ENCODE peak calls at places on chromosomes 3 and 15, in nine cellular contexts. One of them, this sample, is unnamed. For H4K20me1, the result is how much of the 10 kb centered on the place peaks cover.

GRCh38 chr3:72461787-72462186 is 386.5 kb downstream of the SHQ1 start:
- DNase-seq in H1: no peak
- DNase-seq in PC-3: no peak
- DNase-seq in astrocyte: no peak
- DNase-seq in GM23248: no peak
- DNase-seq in GM23338: no peak
- DNase-seq in mammary epithelial cell: no peak
- DNase-seq in DND-41: no peak
- DNase-seq in fibroblast of lung: no peak
- DNase-seq in this sample: no peak

GRCh38 chr3:188929138-188929537 is 242.6 kb upstream of the TPRG1 start:
- DNase-seq in H1: no peak
- DNase-seq in PC-3: peak
- DNase-seq in astrocyte: no peak
- DNase-seq in GM23248: no peak
- DNase-seq in GM23338: peak
- DNase-seq in mammary epithelial cell: peak
- DNase-seq in DND-41: no peak
- DNase-seq in fibroblast of lung: peak
- DNase-seq in this sample: peak

GRCh38 chr3:107421170-107421792 is 44.0 kb downstream of the CCDC54 start:
- DNase-seq in H1: no peak
- DNase-seq in PC-3: peak
- DNase-seq in astrocyte: peak
- DNase-seq in GM23248: peak
- DNase-seq in GM23338: peak
- DNase-seq in mammary epithelial cell: peak
- DNase-seq in DND-41: peak
- DNase-seq in fibroblast of lung: peak
- DNase-seq in this sample: peak

GRCh38 chr3:14524311-14524711 is 15.8 kb downstream of the GRIP2 start:
- DNase-seq in H1: no peak
- DNase-seq in PC-3: no peak
- DNase-seq in astrocyte: no peak
- DNase-seq in GM23248: no peak
- DNase-seq in GM23338: no peak
- DNase-seq in mammary epithelial cell: no peak
- DNase-seq in DND-41: no peak
- DNase-seq in fibroblast of lung: no peak
- DNase-seq in this sample: no peak

GRCh38 chr3:109284071-109284470 is 32.2 kb downstream of the DPPA2 start:
- DNase-seq in H1: no peak
- DNase-seq in PC-3: no peak
- DNase-seq in astrocyte: no peak
- DNase-seq in GM23248: no peak
- DNase-seq in GM23338: no peak
- DNase-seq in mammary epithelial cell: no peak
- DNase-seq in DND-41: no peak
- DNase-seq in fibroblast of lung: no peak
- DNase-seq in this sample: no peak

GRCh38 chr3:183427206-183428139 is 946 bp downstream of the MCF2L2 start:
- DNase-seq in H1: no peak
- DNase-seq in PC-3: no peak
- DNase-seq in astrocyte: no peak
- DNase-seq in GM23248: no peak
- DNase-seq in GM23338: peak
- DNase-seq in mammary epithelial cell: no peak
- DNase-seq in DND-41: no peak
- DNase-seq in fibroblast of lung: no peak
- DNase-seq in this sample: no peak

GRCh38 chr3:12196684-12197083 is 38.0 kb upstream of the TIMP4 start:
- DNase-seq in H1: no peak
- DNase-seq in PC-3: no peak
- DNase-seq in astrocyte: no peak
- DNase-seq in GM23248: no peak
- DNase-seq in GM23338: no peak
- DNase-seq in mammary epithelial cell: no peak
- DNase-seq in DND-41: no peak
- DNase-seq in fibroblast of lung: no peak
- DNase-seq in this sample: no peak

GRCh38 chr15:66369773-66370651 is 13.5 kb upstream of the TIPIN start:
- DNase-seq in H1: no peak
- DNase-seq in PC-3: peak
- DNase-seq in astrocyte: no peak
- DNase-seq in GM23248: peak
- DNase-seq in GM23338: peak
- DNase-seq in mammary epithelial cell: no peak
- DNase-seq in DND-41: peak
- DNase-seq in fibroblast of lung: peak
- DNase-seq in this sample: no peak

GRCh38 chr3:5479229-5479799 is 291.8 kb downstream of the EDEM1 start:
- DNase-seq in H1: no peak
- DNase-seq in PC-3: peak
- DNase-seq in astrocyte: no peak
- DNase-seq in GM23248: peak
- DNase-seq in GM23338: no peak
- DNase-seq in mammary epithelial cell: peak
- DNase-seq in DND-41: no peak
- DNase-seq in fibroblast of lung: no peak
- DNase-seq in this sample: peak

GRCh38 chr15:48331796-48332641 is 790 bp downstream of the DUT start:
- DNase-seq in H1: peak
- DNase-seq in PC-3: peak
- DNase-seq in astrocyte: no peak
- DNase-seq in GM23248: peak
- DNase-seq in GM23338: peak
- DNase-seq in mammary epithelial cell: peak
- DNase-seq in DND-41: peak
- DNase-seq in fibroblast of lung: peak
- DNase-seq in this sample: peak

GRCh38 chr15:72758195-72758594 is 25.4 kb downstream of the ADPGK start:
- DNase-seq in H1: no peak
- DNase-seq in PC-3: peak
- DNase-seq in astrocyte: peak
- DNase-seq in GM23248: peak
- DNase-seq in GM23338: no peak
- DNase-seq in mammary epithelial cell: peak
- DNase-seq in DND-41: no peak
- DNase-seq in fibroblast of lung: peak
- DNase-seq in this sample: peak

GRCh38 chr3:49872801-49873281 is 3.1 kb upstream of the CAMKV start:
- DNase-seq in H1: no peak
- DNase-seq in PC-3: no peak
- DNase-seq in astrocyte: no peak
- DNase-seq in GM23248: no peak
- DNase-seq in GM23338: no peak
- DNase-seq in mammary epithelial cell: no peak
- DNase-seq in DND-41: no peak
- DNase-seq in fibroblast of lung: no peak
- DNase-seq in this sample: peak

GRCh38 chr15:76217029-76217866 is 94.0 kb downstream of the ETFA start:
- DNase-seq in H1: no peak
- DNase-seq in PC-3: peak
- DNase-seq in astrocyte: peak
- DNase-seq in GM23248: peak
- DNase-seq in GM23338: no peak
- DNase-seq in mammary epithelial cell: peak
- DNase-seq in DND-41: no peak
- DNase-seq in fibroblast of lung: peak
- DNase-seq in this sample: no peak

GRCh38 chr3:130276203-130276803 is 69.2 kb upstream of the COL6A5 start:
- DNase-seq in H1: no peak
- DNase-seq in PC-3: peak
- DNase-seq in astrocyte: peak
- DNase-seq in GM23248: peak
- DNase-seq in GM23338: peak
- DNase-seq in mammary epithelial cell: peak
- DNase-seq in DND-41: peak
- DNase-seq in fibroblast of lung: peak
- DNase-seq in this sample: peak

GRCh38 chr3:69524826-69525225 is 138.9 kb upstream of the FRMD4B start:
- DNase-seq in H1: no peak
- DNase-seq in PC-3: no peak
- DNase-seq in astrocyte: no peak
- DNase-seq in GM23248: no peak
- DNase-seq in GM23338: no peak
- DNase-seq in mammary epithelial cell: no peak
- DNase-seq in DND-41: no peak
- DNase-seq in fibroblast of lung: no peak
- DNase-seq in this sample: no peak

GRCh38 chr15:55999635-56000034 is 6.2 kb upstream of the NEDD4 start:
- DNase-seq in H1: no peak
- DNase-seq in PC-3: peak
- DNase-seq in astrocyte: no peak
- DNase-seq in GM23248: no peak
- DNase-seq in GM23338: no peak
- DNase-seq in mammary epithelial cell: peak
- DNase-seq in DND-41: no peak
- DNase-seq in fibroblast of lung: no peak
- DNase-seq in this sample: no peak

GRCh38 chr3:194058189-194058571 is 77.8 kb upstream of the HES1 start:
- DNase-seq in H1: peak
- DNase-seq in PC-3: no peak
- DNase-seq in astrocyte: peak
- DNase-seq in GM23248: peak
- DNase-seq in GM23338: peak
- DNase-seq in mammary epithelial cell: peak
- DNase-seq in DND-41: no peak
- DNase-seq in fibroblast of lung: peak
- DNase-seq in this sample: peak

GRCh38 chr3:11784962-11785361 is 61.7 kb downstream of the TAMM41 start:
- DNase-seq in H1: no peak
- DNase-seq in PC-3: no peak
- DNase-seq in astrocyte: no peak
- DNase-seq in GM23248: no peak
- DNase-seq in GM23338: peak
- DNase-seq in mammary epithelial cell: no peak
- DNase-seq in DND-41: peak
- DNase-seq in fibroblast of lung: no peak
- DNase-seq in this sample: no peak

GRCh38 chr3:48039487-48040190 is 23.4 kb upstream of the MAP4 start:
- DNase-seq in H1: no peak
- DNase-seq in PC-3: peak
- DNase-seq in astrocyte: peak
- DNase-seq in GM23248: peak
- DNase-seq in GM23338: peak
- DNase-seq in mammary epithelial cell: peak
- DNase-seq in DND-41: no peak
- DNase-seq in fibroblast of lung: peak
- DNase-seq in this sample: peak

DNA sequence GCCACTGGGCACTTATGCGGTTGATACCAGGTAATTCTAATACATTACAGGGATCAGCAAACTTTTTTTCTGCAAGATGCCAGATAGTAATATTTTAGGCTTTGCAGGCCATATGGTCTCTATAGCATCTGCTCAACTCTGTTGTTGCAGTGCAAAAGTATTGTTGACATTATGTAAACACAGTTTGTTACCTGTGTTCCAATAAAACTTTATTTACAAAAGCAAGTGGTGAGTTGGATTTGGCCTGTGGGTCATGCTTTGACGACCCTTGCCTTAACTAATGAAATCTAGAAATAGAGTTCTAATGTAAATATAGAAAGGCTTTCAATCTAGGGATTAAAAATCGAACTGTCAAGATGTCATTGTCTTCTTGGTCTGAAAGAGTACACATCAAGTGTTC is 44.4 kb downstream of the PIK3CA start:
- DNase-seq in H1: no peak
- DNase-seq in PC-3: no peak
- DNase-seq in astrocyte: no peak
- DNase-seq in GM23248: no peak
- DNase-seq in GM23338: no peak
- DNase-seq in mammary epithelial cell: no peak
- DNase-seq in DND-41: no peak
- DNase-seq in fibroblast of lung: no peak
- DNase-seq in this sample: no peak
- H4K20me1 ChIP-seq in H1: under half
- H4K20me1 ChIP-seq in PC-3: under half
- H4K20me1 ChIP-seq in astrocyte: under half
- H4K20me1 ChIP-seq in GM23248: under half
- H4K20me1 ChIP-seq in GM23338: under half
- H4K20me1 ChIP-seq in mammary epithelial cell: under half
- H4K20me1 ChIP-seq in DND-41: half or more
- H4K20me1 ChIP-seq in fibroblast of lung: under half
- H4K20me1 ChIP-seq in this sample: under half

GRCh38 chr15:98322551-98322950 is 325.8 kb upstream of the IGF1R start:
- DNase-seq in H1: no peak
- DNase-seq in PC-3: no peak
- DNase-seq in astrocyte: no peak
- DNase-seq in GM23248: no peak
- DNase-seq in GM23338: no peak
- DNase-seq in mammary epithelial cell: no peak
- DNase-seq in DND-41: no peak
- DNase-seq in fibroblast of lung: no peak
- DNase-seq in this sample: no peak
- H3K27ac ChIP-seq in H1: no peak
- H3K27ac ChIP-seq in PC-3: no peak
- H3K27ac ChIP-seq in astrocyte: no peak
- H3K27ac ChIP-seq in GM23248: no peak
- H3K27ac ChIP-seq in GM23338: no peak
- H3K27ac ChIP-seq in mammary epithelial cell: peak
- H3K27ac ChIP-seq in DND-41: no peak
- H3K27ac ChIP-seq in fibroblast of lung: no peak
- H3K27ac ChIP-seq in this sample: no peak

GRCh38 chr15:61064653-61065052 is 164.4 kb downstream of the RORA start:
- DNase-seq in H1: no peak
- DNase-seq in PC-3: no peak
- DNase-seq in astrocyte: no peak
- DNase-seq in GM23248: no peak
- DNase-seq in GM23338: no peak
- DNase-seq in mammary epithelial cell: no peak
- DNase-seq in DND-41: no peak
- DNase-seq in fibroblast of lung: no peak
- DNase-seq in this sample: no peak
- TF ChIP-seq EZH2 in H1: no peak
- TF ChIP-seq EZH2 in PC-3: no peak
- TF ChIP-seq EZH2 in astrocyte: no peak
- TF ChIP-seq EZH2 in GM23248: no peak
- TF ChIP-seq EZH2 in GM23338: no peak
- TF ChIP-seq EZH2 in mammary epithelial cell: no peak
- TF ChIP-seq EZH2 in DND-41: no peak
- TF ChIP-seq EZH2 in fibroblast of lung: no peak
- TF ChIP-seq EZH2 in this sample: no peak

DNA sequence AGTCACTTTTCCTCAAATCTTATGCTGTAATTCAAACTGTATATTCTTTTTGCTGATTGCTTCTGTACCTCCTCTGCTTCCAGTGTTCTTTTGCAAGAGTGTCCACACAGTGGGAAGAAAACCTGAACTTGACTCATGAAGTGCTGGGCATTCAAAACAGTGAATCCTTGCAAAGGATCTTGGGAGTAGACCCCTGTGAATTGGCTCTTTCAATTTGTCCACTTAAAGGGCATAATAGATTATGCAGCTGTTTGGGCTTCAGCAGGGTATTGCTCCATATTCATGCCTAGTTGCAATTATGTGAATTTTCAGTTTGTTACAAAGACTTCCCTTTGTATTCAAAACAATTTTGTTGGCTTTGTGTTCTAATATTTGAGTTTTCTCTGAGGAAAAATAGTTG is 11.4 kb downstream of the ZFAND6 start:
- DNase-seq in H1: no peak
- DNase-seq in PC-3: peak
- DNase-seq in astrocyte: peak
- DNase-seq in GM23248: peak
- DNase-seq in GM23338: no peak
- DNase-seq in mammary epithelial cell: no peak
- DNase-seq in DND-41: no peak
- DNase-seq in fibroblast of lung: peak
- DNase-seq in this sample: no peak
- H4K20me1 ChIP-seq in H1: under half
- H4K20me1 ChIP-seq in PC-3: under half
- H4K20me1 ChIP-seq in astrocyte: under half
- H4K20me1 ChIP-seq in GM23248: under half
- H4K20me1 ChIP-seq in GM23338: under half
- H4K20me1 ChIP-seq in mammary epithelial cell: under half
- H4K20me1 ChIP-seq in DND-41: under half
- H4K20me1 ChIP-seq in fibroblast of lung: under half
- H4K20me1 ChIP-seq in this sample: half or more

This sample was measured in hepatocyte.